ENCODE peak calls at places on chromosomes 1 and 21, in eight cellular contexts. I is central memory CD4-positive, alpha-beta T cell; V is activated naive CD8-positive, alpha-beta T cell treated with anti-CD3 and anti-CD28 coated beads, Interleukin-2, amount 10 ng/mL, durations not matched to agents 7 days and 5 days; M is AG10803; D is anterior cingulate cortex; X is SW480; W is stimulated activated CD8-positive, alpha-beta memory T cell treated with anti-CD3 and anti-CD28 coated beads, Interleukin-2, amount 100 ng/mL, for 1 hour; C is neural crest cell. F is an unnamed sample.

GRCh38 chr21:41899431-41900202 is 20.5 kb upstream of the PRDM15 start:
- DNase-seq in I (no peak), V (peak), M (no peak), D (no peak), X (no peak), W (no peak), C (no peak), F (no peak)

GRCh38 chr1:235075121-235075954 is 53.3 kb downstream of the TOMM20 start:
- DNase-seq in I (no peak), V (no peak), M (peak), D (peak), X (peak), W (peak), C (no peak), F (peak)

GRCh38 chr21:31117046-31117916 is 79.0 kb upstream of the KRTAP19-8 start:
- DNase-seq in I (no peak), V (no peak), M (peak), D (no peak), X (peak), W (no peak), C (no peak), F (no peak)

GRCh38 chr21:17523007-17523451 is 10.2 kb downstream of the CXADR start:
- DNase-seq in I (no peak), V (no peak), M (no peak), D (no peak), X (peak), W (no peak), C (no peak), F (no peak)

GRCh38 chr1:33147275-33147996 is 34.4 kb downstream of the TRIM62 start:
- DNase-seq in I (no peak), V (no peak), M (no peak), D (no peak), X (no peak), W (no peak), C (no peak), F (no peak)

GRCh38 chr1:164716992-164717703 is 158.2 kb downstream of the PBX1 start:
- DNase-seq in I (no peak), V (no peak), M (peak), D (no peak), X (no peak), W (no peak), C (no peak), F (no peak)

GRCh38 chr1:244835276-244836134 is at the start of gene COX20:
- DNase-seq in I (peak), V (no peak), M (peak), D (peak), X (peak), W (no peak), C (no peak), F (peak)

GRCh38 chr1:209405183-209405823 is 178.2 kb upstream of the CAMK1G start:
- DNase-seq in I (no peak), V (no peak), M (peak), D (no peak), X (peak), W (no peak), C (no peak), F (no peak)

GRCh38 chr1:199597152-199597551 is 430.4 kb upstream of the NR5A2 start:
- DNase-seq in I (no peak), V (no peak), M (no peak), D (no peak), X (no peak), W (no peak), C (no peak), F (no peak)

GRCh38 chr1:227330709-227331108 is 12.4 kb upstream of the CDC42BPA start:
- DNase-seq in I (no peak), V (no peak), M (no peak), D (no peak), X (no peak), W (no peak), C (no peak), F (no peak)

GRCh38 chr1:165449121-165449520 is 4.2 kb upstream of the RXRG start:
- DNase-seq in I (no peak), V (no peak), M (no peak), D (no peak), X (no peak), W (no peak), C (no peak), F (no peak)

GRCh38 chr1:153627797-153628626 is at the start of gene S100A1:
- DNase-seq in I (no peak), V (no peak), M (no peak), D (peak), X (no peak), W (no peak), C (no peak), F (no peak)

GRCh38 chr1:60569189-60569588 is 495.6 kb upstream of the C1orf87 start:
- DNase-seq in I (no peak), V (no peak), M (no peak), D (no peak), X (no peak), W (no peak), C (no peak), F (no peak)

GRCh38 chr1:187577625-187578024 is 748.9 kb downstream of the PLA2G4A start:
- DNase-seq in I (no peak), V (no peak), M (no peak), D (no peak), X (no peak), W (no peak), C (no peak), F (no peak)

GRCh38 chr1:148263906-148264255 is 111.8 kb upstream of the NBPF11 start:
- DNase-seq in I (no peak), V (no peak), M (no peak), D (no peak), X (no peak), W (no peak), C (no peak), F (no peak)

GRCh38 chr1:230422221-230422981 is 3.7 kb downstream of the PGBD5 start:
- DNase-seq in I (no peak), V (no peak), M (no peak), D (no peak), X (no peak), W (no peak), C (no peak), F (no peak)

GRCh38 chr1:66243548-66244130 is 290.3 kb upstream of the SGIP1 start:
- DNase-seq in I (no peak), V (no peak), M (no peak), D (no peak), X (no peak), W (no peak), C (no peak), F (no peak)

GRCh38 chr1:84504580-84505021 is 1.6 kb upstream of the SPATA1 start:
- DNase-seq in I (no peak), V (no peak), M (peak), D (no peak), X (no peak), W (no peak), C (no peak), F (no peak)

GRCh38 chr1:245552331-245552730 is 397.5 kb downstream of the KIF26B start:
- DNase-seq in I (no peak), V (no peak), M (no peak), D (no peak), X (no peak), W (no peak), C (no peak), F (no peak)

GRCh38 chr1:150906813-150907212 is 19.4 kb upstream of the SETDB1 start:
- DNase-seq in I (no peak), V (no peak), M (no peak), D (no peak), X (no peak), W (no peak), C (no peak), F (no peak)

GRCh38 chr1:94004924-94005323 is 95.7 kb upstream of the GCLM start:
- DNase-seq in I (no peak), V (no peak), M (no peak), D (no peak), X (no peak), W (no peak), C (no peak), F (no peak)

GRCh38 chr1:108692724-108693655 is 880 bp downstream of the PRPF38B start:
- DNase-seq in I (peak), V (no peak), M (peak), D (no peak), X (peak), W (peak), C (no peak), F (peak)

GRCh38 chr1:112704511-112704907 is 2.4 kb downstream of the RHOC start:
- DNase-seq in I (no peak), V (no peak), M (no peak), D (peak), X (peak), W (no peak), C (no peak), F (no peak)

GRCh38 chr1:100699744-100700143 is 19.8 kb upstream of the VCAM1 start:
- DNase-seq in I (no peak), V (no peak), M (peak), D (no peak), X (no peak), W (no peak), C (no peak), F (no peak)

GRCh38 chr1:82086739-82087138 is 286.0 kb downstream of the ADGRL2 start:
- DNase-seq in I (no peak), V (no peak), M (peak), D (no peak), X (no peak), W (no peak), C (no peak), F (no peak)

GRCh38 chr1:28755701-28756100 is 19.0 kb downstream of the YTHDF2 start:
- DNase-seq in I (no peak), V (no peak), M (peak), D (no peak), X (no peak), W (no peak), C (no peak), F (no peak)

GRCh38 chr1:230381049-230381467 is 45.1 kb downstream of the PGBD5 start:
- DNase-seq in I (no peak), V (no peak), M (no peak), D (no peak), X (no peak), W (no peak), C (no peak), F (no peak)

GRCh38 chr1:63916485-63917360 is 142.9 kb downstream of the ROR1 start:
- DNase-seq in I (no peak), V (no peak), M (no peak), D (no peak), X (no peak), W (no peak), C (no peak), F (no peak)

GRCh38 chr1:59972216-59972924 is 45.8 kb upstream of the CYP2J2 start:
- DNase-seq in I (no peak), V (no peak), M (peak), D (peak), X (no peak), W (no peak), C (no peak), F (no peak)

GRCh38 chr1:239929317-239929716 is 162.4 kb upstream of the FMN2 start:
- DNase-seq in I (no peak), V (no peak), M (no peak), D (no peak), X (no peak), W (no peak), C (no peak), F (no peak)

GRCh38 chr1:13662498-13662897 is 37.5 kb upstream of the PRDM2 start:
- DNase-seq in I (no peak), V (no peak), M (peak), D (no peak), X (no peak), W (no peak), C (no peak), F (peak)

GRCh38 chr21:40615503-40616376 is 231.2 kb downstream of the DSCAM start:
- DNase-seq in I (no peak), V (no peak), M (no peak), D (no peak), X (no peak), W (no peak), C (no peak), F (no peak)

GRCh38 chr1:37575692-37576091 is 19.0 kb downstream of the DNALI1 start:
- DNase-seq in I (no peak), V (no peak), M (no peak), D (no peak), X (no peak), W (no peak), C (no peak), F (no peak)

GRCh38 chr21:45151484-45152115 is 77.2 kb downstream of the ADARB1 start:
- DNase-seq in I (no peak), V (no peak), M (no peak), D (no peak), X (no peak), W (no peak), C (no peak), F (no peak)

F was measured in uterus.